ENCODE peak calls at places on chromosome 11, in nine cellular contexts. L is tibial artery, F is A549, X is cardiac muscle cell, K is Panc1, V is SJCRH30, B is GM23338, A is small intestine, S is Karpas-422. G is an unnamed sample.

GRCh38 chr11:64539239-64539638 is 51.8 kb upstream of the SLC22A12 start:
- DNase-seq in B (no peak), L (no peak), A (no peak), X (no peak), V (no peak), S (no peak), F (no peak), K (no peak), G (no peak)

GRCh38 chr11:610146-610801 is 5.5 kb downstream of the IRF7 start:
- DNase-seq in A (no peak), X (no peak), F (no peak), S (no peak), K (no peak), V (no peak), L (no peak), B (no peak), G (no peak)

GRCh38 chr11:10375280-10376048 is 70.6 kb downstream of the ADM start:
- DNase-seq in B (no peak), F (no peak), A (no peak), K (no peak), S (no peak), X (peak), V (no peak), L (no peak), G (no peak)

GRCh38 chr11:113894421-113894996 is 10.1 kb upstream of the HTR3B start:
- DNase-seq in B (no peak), A (no peak), X (peak), S (no peak), K (no peak), F (no peak), V (peak), L (no peak), G (no peak)

GRCh38 chr11:64359712-64360402 is 895 bp downstream of the RPS6KA4 start:
- DNase-seq in F (no peak), S (peak), K (no peak), B (peak), L (no peak), X (no peak), V (no peak), A (peak), G (no peak)

GRCh38 chr11:82732348-82732733 is 1.3 kb downstream of the FAM181B start:
- DNase-seq in B (peak), S (no peak), X (no peak), F (no peak), A (no peak), L (no peak), V (no peak), K (no peak), G (no peak)

GRCh38 chr11:32698579-32698978 is 95.9 kb downstream of the CCDC73 start:
- DNase-seq in B (no peak), A (no peak), F (no peak), L (no peak), X (no peak), K (no peak), V (no peak), S (no peak), G (no peak)

GRCh38 chr11:32034680-32035079 is 56.2 kb upstream of the RCN1 start:
- DNase-seq in S (no peak), L (no peak), A (no peak), F (no peak), B (no peak), V (no peak), X (peak), K (no peak), G (no peak)

GRCh38 chr11:118619444-118620205 is 12.2 kb downstream of the PHLDB1 start:
- DNase-seq in L (peak), V (peak), F (no peak), S (no peak), B (no peak), X (peak), A (no peak), K (no peak), G (peak)

GRCh38 chr11:1852885-1853284 is at the start of gene LSP1:
- DNase-seq in V (no peak), K (no peak), A (peak), S (peak), F (no peak), X (no peak), B (no peak), L (no peak), G (no peak)

GRCh38 chr11:102773388-102773787 is 7.0 kb downstream of the MMP10 start:
- DNase-seq in B (no peak), S (no peak), A (no peak), F (no peak), X (no peak), K (no peak), L (no peak), V (no peak), G (no peak)

GRCh38 chr11:5103066-5103465 is 33.7 kb downstream of the OR52E1 start:
- DNase-seq in S (no peak), K (no peak), L (no peak), F (no peak), V (no peak), X (no peak), A (no peak), B (no peak), G (no peak)

GRCh38 chr11:110251837-110252236 is 44.6 kb downstream of the RDX start:
- DNase-seq in A (peak), X (peak), L (no peak), S (no peak), B (no peak), V (no peak), K (peak), F (peak), G (no peak)

GRCh38 chr11:34977039-34977906 is 60.9 kb downstream of the PDHX start:
- DNase-seq in S (no peak), F (peak), V (no peak), K (peak), A (no peak), B (no peak), X (peak), L (no peak), G (peak)

GRCh38 chr11:71397328-71397860 is 50.8 kb downstream of the DHCR7 start:
- DNase-seq in X (no peak), S (no peak), V (no peak), B (no peak), L (no peak), K (no peak), F (no peak), A (no peak), G (no peak)

GRCh38 chr11:71396548-71397123 is 51.6 kb downstream of the DHCR7 start:
- DNase-seq in A (no peak), S (no peak), B (no peak), L (no peak), K (no peak), X (no peak), V (no peak), F (no peak), G (no peak)

GRCh38 chr11:71395774-71396173 is 52.4 kb downstream of the DHCR7 start:
- DNase-seq in L (no peak), V (no peak), X (no peak), F (no peak), A (no peak), S (no peak), K (no peak), B (no peak), G (no peak)

GRCh38 chr11:71400216-71400615 is 48.0 kb downstream of the DHCR7 start:
- DNase-seq in L (no peak), A (no peak), F (no peak), X (no peak), B (no peak), K (no peak), S (no peak), V (no peak), G (no peak)

GRCh38 chr11:71397961-71398360 is 50.2 kb downstream of the DHCR7 start:
- DNase-seq in L (no peak), X (no peak), V (no peak), B (no peak), A (no peak), K (no peak), S (no peak), F (no peak), G (no peak)
- H3K27ac ChIP-seq in L (no peak), X (no peak), V (no peak), B (no peak), A (no peak), K (no peak), S (no peak), F (no peak), G (no peak)

GRCh38 chr11:62266558-62266957 is 3.4 kb upstream of the SCGB2A2 start:
- DNase-seq in V (no peak), X (no peak), L (no peak), S (no peak), A (no peak), F (no peak), B (no peak), K (peak), G (no peak)

GRCh38 chr11:62269654-62270278 is at the start of gene SCGB2A2:
- DNase-seq in V (no peak), K (no peak), B (peak), L (no peak), A (no peak), S (no peak), F (peak), X (no peak), G (no peak)

GRCh38 chr11:62267576-62267975 is 2.4 kb upstream of the SCGB2A2 start:
- DNase-seq in X (no peak), L (no peak), B (no peak), S (no peak), A (no peak), F (no peak), V (no peak), K (no peak), G (no peak)

GRCh38 chr11:62264004-62264403 is 6.0 kb upstream of the SCGB2A2 start:
- DNase-seq in A (no peak), K (no peak), B (no peak), L (no peak), S (no peak), F (no peak), V (no peak), X (no peak), G (no peak)

GRCh38 chr11:62267050-62267449 is 2.9 kb upstream of the SCGB2A2 start:
- DNase-seq in X (no peak), L (no peak), V (no peak), K (no peak), A (no peak), F (no peak), S (no peak), B (no peak), G (no peak)
- H3K27ac ChIP-seq in X (no peak), L (no peak), V (no peak), K (no peak), A (no peak), F (no peak), S (no peak), B (no peak), G (no peak)

DNA sequence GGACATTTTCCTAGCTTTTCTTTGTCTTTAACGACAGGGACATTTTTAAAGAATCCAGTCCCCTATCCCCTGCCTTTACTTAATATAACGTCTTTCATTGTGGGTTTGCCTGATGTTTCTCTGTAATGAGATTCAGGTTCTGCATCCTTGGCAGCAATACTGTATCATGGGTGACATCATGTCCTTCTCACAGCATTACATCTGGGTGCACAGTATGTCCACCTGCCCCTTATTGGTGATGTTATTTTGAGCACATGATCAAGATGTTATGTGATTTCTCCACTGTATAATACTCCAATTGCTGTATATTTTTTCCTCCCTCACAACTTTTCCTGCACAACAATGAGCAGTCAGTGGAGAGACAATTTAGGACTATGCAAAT is 9.7 kb upstream of the STK33 start:
- DNase-seq in A (no peak), F (no peak), L (no peak), X (no peak), V (no peak), K (no peak), B (no peak), S (no peak), G (no peak)
- H3K27ac ChIP-seq in A (peak), F (peak), L (no peak), X (no peak), V (no peak), K (no peak), B (no peak), S (no peak), G (peak)

DNA sequence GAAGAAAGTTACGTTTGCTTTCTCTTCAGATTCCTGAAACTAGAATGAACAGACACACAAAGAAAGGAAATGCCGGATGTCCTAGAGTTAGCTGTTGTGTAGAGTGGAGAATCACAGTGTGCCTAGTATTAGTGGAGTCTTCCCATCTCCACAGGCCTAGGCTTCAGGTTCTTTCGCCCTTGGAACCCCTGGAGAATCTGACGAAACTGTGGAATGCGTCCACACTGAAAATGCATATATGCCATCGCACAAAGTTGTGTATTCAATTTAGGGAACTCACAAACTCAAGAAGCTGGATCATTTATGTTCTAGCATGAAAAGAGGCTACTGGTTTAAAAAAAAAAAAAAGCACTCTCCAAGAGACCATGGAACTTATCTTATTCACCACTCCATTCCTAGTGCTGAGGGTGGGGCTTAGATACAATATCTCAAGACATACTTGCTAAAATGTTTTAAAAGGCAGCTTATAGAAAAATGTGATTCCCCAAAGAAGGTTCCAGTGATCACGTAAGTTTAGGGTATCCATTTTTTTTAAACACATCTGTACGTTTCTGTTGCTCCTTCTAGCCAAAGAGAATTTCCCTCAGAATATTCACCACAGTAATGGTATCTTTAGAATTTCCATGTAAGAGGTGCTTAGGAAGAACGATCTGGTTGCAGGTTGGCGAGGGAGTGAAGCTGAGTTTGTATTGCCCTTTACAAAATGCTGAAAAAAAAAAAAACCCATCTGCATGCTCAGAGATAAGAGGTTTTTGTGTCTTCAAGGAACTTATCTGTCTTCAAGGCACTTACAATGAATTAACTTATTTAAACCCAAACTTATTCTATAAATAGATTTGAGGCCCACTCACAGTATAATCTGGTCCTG is 20.0 kb downstream of the MAML2 start:
- DNase-seq in F (no peak), K (no peak), S (no peak), A (no peak), V (no peak), L (no peak), X (no peak), B (no peak), G (no peak)
- H3K27ac ChIP-seq in F (no peak), K (no peak), S (no peak), A (no peak), V (no peak), L (peak), X (peak), B (no peak), G (no peak)

GRCh38 chr11:112693781-112694180 is 267.4 kb upstream of the NCAM1 start:
- DNase-seq in V (no peak), X (no peak), K (no peak), A (no peak), S (no peak), F (no peak), B (no peak), L (no peak), G (no peak)
- H3K27ac ChIP-seq in V (no peak), X (no peak), K (no peak), A (no peak), S (no peak), F (no peak), B (no peak), L (no peak), G (no peak)

GRCh38 chr11:14520086-14520901 is at the start of gene PSMA1:
- DNase-seq in K (peak), X (peak), L (peak), F (peak), S (peak), V (peak), A (peak), B (peak), G (peak)

GRCh38 chr11:14519692-14520085 is 497 bp downstream of the PSMA1 start:
- DNase-seq in K (no peak), V (no peak), A (no peak), S (no peak), X (no peak), L (no peak), B (no peak), F (no peak), G (no peak)

GRCh38 chr11:14522245-14522644 is 2.1 kb upstream of the PSMA1 start:
- DNase-seq in V (no peak), K (no peak), X (no peak), S (no peak), B (no peak), F (no peak), L (no peak), A (no peak), G (no peak)

GRCh38 chr11:14520902-14521151 is 641 bp upstream of the PSMA1 start:
- DNase-seq in K (no peak), S (peak), B (no peak), V (no peak), A (no peak), F (no peak), L (no peak), X (no peak), G (no peak)

GRCh38 chr11:14518820-14519219 is 1.4 kb downstream of the PSMA1 start:
- DNase-seq in K (no peak), S (no peak), V (no peak), B (no peak), F (no peak), X (no peak), L (no peak), A (no peak), G (no peak)
- H3K27ac ChIP-seq in K (peak), S (no peak), V (no peak), B (no peak), F (peak), X (peak), L (peak), A (no peak), G (no peak)